ENCODE peak calls at places on chromosomes 1 and 21, in five cellular contexts. E, L, G, Y and D are unnamed samples.

GRCh38 chr1:162285149-162285561 is 91.5 kb downstream of the SPATA46 start:
- DNase-seq in E (no peak), L (no peak), G (no peak), Y (peak), D (peak)

GRCh38 chr1:23577056-23577985 is 18.0 kb upstream of the ID3 start:
- DNase-seq in E (peak), L (no peak), G (no peak), Y (no peak), D (no peak)

GRCh38 chr1:157961805-157962762 is 31.4 kb upstream of the KIRREL1 start:
- DNase-seq in E (peak), L (no peak), G (no peak), Y (no peak), D (no peak)

GRCh38 chr21:40388046-40388445 is 458.9 kb downstream of the DSCAM start:
- DNase-seq in E (no peak), L (no peak), G (no peak), Y (no peak), D (no peak)

GRCh38 chr1:9294910-9295636 is 2.4 kb downstream of the SPSB1 start:
- DNase-seq in E (no peak), L (no peak), G (no peak), Y (peak), D (peak)

GRCh38 chr1:208240698-208241355 is 3.4 kb downstream of the PLXNA2 start:
- DNase-seq in E (no peak), L (no peak), G (no peak), Y (no peak), D (no peak)

GRCh38 chr1:245396615-245397014 is 241.8 kb downstream of the KIF26B start:
- DNase-seq in E (no peak), L (no peak), G (no peak), Y (no peak), D (no peak)

GRCh38 chr1:152501704-152502103 is 8.9 kb upstream of the LCE5A start:
- DNase-seq in E (no peak), L (no peak), G (no peak), Y (no peak), D (no peak)

GRCh38 chr1:63322944-63323865 is 838 bp downstream of the FOXD3 start:
- DNase-seq in E (no peak), L (no peak), G (peak), Y (peak), D (peak)

GRCh38 chr1:240905225-240905765 is 293.3 kb upstream of the GREM2 start:
- DNase-seq in E (no peak), L (no peak), G (no peak), Y (no peak), D (no peak)